ENCODE peak calls at places on chromosomes 4 and X, in seven cellular contexts. F, E, K, V, R, C and W are unnamed samples.

GRCh38 chr4:73832651-73833237 is 3.7 kb upstream of the CXCL6 start:
- DNase-seq in F (no peak), E (peak; percentile 68), K (no peak), V (no peak), R (peak; percentile 43), C (no peak), W (no peak)

GRCh38 chrX:115584715-115585114 is 23.7 kb downstream of the PLS3 start:
- DNase-seq in F (no peak), E (peak; percentile 78), K (no peak), V (no peak), R (peak; percentile 85), C (no peak), W (no peak)

GRCh38 chrX:119635799-119636198 is 29.6 kb upstream of the NKRF start:
- DNase-seq in F (no peak), E (no peak), K (no peak), V (no peak), R (no peak), C (no peak), W (no peak)

GRCh38 chrX:85517994-85518718 is 138.7 kb upstream of the POF1B start:
- DNase-seq in F (no peak), E (no peak), K (no peak), V (no peak), R (no peak), C (no peak), W (no peak)

GRCh38 chrX:31124536-31124935 is 52.7 kb upstream of the FTHL17 start:
- DNase-seq in F (no peak), E (no peak), K (no peak), V (no peak), R (no peak), C (no peak), W (peak; percentile 8)

GRCh38 chrX:52341493-52341892 is 27.3 kb upstream of the XAGE2 start:
- DNase-seq in F (no peak), E (peak; percentile 43), K (no peak), V (no peak), R (peak; percentile 43), C (no peak), W (no peak)

GRCh38 chr4:108796173-108796572 is 33.3 kb upstream of the ETNPPL start:
- DNase-seq in F (no peak), E (no peak), K (no peak), V (no peak), R (no peak), C (no peak), W (no peak)

GRCh38 chr4:153438916-153439756 is 27.0 kb upstream of the TMEM131L start:
- DNase-seq in F (no peak), E (no peak), K (no peak), V (no peak), R (no peak), C (no peak), W (no peak)

GRCh38 chrX:141175786-141176185 is 1.1 kb downstream of the LDOC1 start:
- DNase-seq in F (no peak), E (no peak), K (no peak), V (no peak), R (no peak), C (no peak), W (no peak)

GRCh38 chrX:44731160-44731559 is 112.7 kb upstream of the DUSP21 start:
- DNase-seq in F (no peak), E (peak; percentile 59), K (no peak), V (no peak), R (peak; percentile 86), C (no peak), W (peak; percentile 36)

GRCh38 chrX:12974217-12974796 is 603 bp upstream of the TMSB4X start:
- DNase-seq in F (peak; percentile 69), E (peak; percentile 69), K (peak; percentile 87), V (no peak), R (peak; percentile 59), C (peak; percentile 76), W (peak; percentile 56)

GRCh38 chr4:31104033-31104432 is 383.9 kb downstream of the PCDH7 start:
- DNase-seq in F (no peak), E (no peak), K (no peak), V (no peak), R (no peak), C (no peak), W (no peak)

GRCh38 chrX:129961180-129962083 is 21.0 kb upstream of the BCORL1 start:
- DNase-seq in F (peak; percentile 75), E (no peak), K (peak; percentile 84), V (no peak), R (peak; percentile 37), C (peak; percentile 69), W (peak; percentile 58)

GRCh38 chrX:53195401-53195800 is 29.6 kb downstream of the KDM5C start:
- DNase-seq in F (no peak), E (peak; percentile 10), K (no peak), V (no peak), R (no peak), C (no peak), W (no peak)

GRCh38 chr4:69376450-69376849 is 96.2 kb downstream of the UGT2B28 start:
- DNase-seq in F (no peak), E (no peak), K (no peak), V (no peak), R (no peak), C (no peak), W (no peak)

GRCh38 chrX:130758072-130758471 is 144.9 kb downstream of the ENOX2 start:
- DNase-seq in F (no peak), E (no peak), K (no peak), V (no peak), R (no peak), C (no peak), W (no peak)

GRCh38 chr4:176242764-176243347 is 26.2 kb downstream of the ASB5 start:
- DNase-seq in F (no peak), E (no peak), K (no peak), V (no peak), R (no peak), C (no peak), W (no peak)

GRCh38 chr4:6092131-6092530 is 73.9 kb upstream of the C4orf50 start:
- DNase-seq in F (no peak), E (no peak), K (no peak), V (no peak), R (no peak), C (no peak), W (no peak)

GRCh38 chr4:25879587-25879986 is 16.8 kb upstream of the SEL1L3 start:
- DNase-seq in F (no peak), E (no peak), K (no peak), V (no peak), R (no peak), C (no peak), W (no peak)

GRCh38 chr4:74311696-74312313 is 3.5 kb downstream of the EPGN start:
- DNase-seq in F (no peak), E (peak; percentile 76), K (no peak), V (peak; percentile 27), R (peak; percentile 69), C (peak; percentile 40), W (peak; percentile 83)

GRCh38 chr4:1961038-1961437 is 47.7 kb downstream of the NELFA start:
- DNase-seq in F (no peak), E (no peak), K (no peak), V (no peak), R (no peak), C (no peak), W (no peak)

GRCh38 chrX:106894392-106894909 is 8.7 kb downstream of the RIPPLY1 start:
- DNase-seq in F (peak; percentile 56), E (peak; percentile 77), K (no peak), V (peak; percentile 62), R (peak; percentile 51), C (peak; percentile 75), W (peak; percentile 79)

GRCh38 chrX:41868392-41868977 is 54.9 kb downstream of the CASK start:
- DNase-seq in F (no peak), E (no peak), K (no peak), V (no peak), R (no peak), C (no peak), W (no peak)

GRCh38 chr4:56764775-56765174 is 56.7 kb downstream of the SPINK2 start:
- DNase-seq in F (no peak), E (peak; percentile 95), K (no peak), V (no peak), R (peak; percentile 22), C (no peak), W (peak; percentile 31)

GRCh38 chr4:122695226-122695625 is 37.3 kb upstream of the BBS12 start:
- DNase-seq in F (no peak), E (no peak), K (no peak), V (no peak), R (no peak), C (no peak), W (no peak)

GRCh38 chr4:53039741-53040458 is 177.8 kb downstream of the RASL11B start:
- DNase-seq in F (no peak), E (no peak), K (no peak), V (no peak), R (no peak), C (no peak), W (no peak)

GRCh38 chr4:37780444-37781133 is 45.9 kb upstream of the PGM2 start:
- DNase-seq in F (peak; percentile 34), E (peak; percentile 14), K (no peak), V (no peak), R (peak; percentile 31), C (no peak), W (no peak)

GRCh38 chr4:24971192-24971591 is 58.4 kb upstream of the CCDC149 start:
- DNase-seq in F (no peak), E (no peak), K (no peak), V (no peak), R (peak; percentile 85), C (peak; percentile 38), W (peak; percentile 94)

GRCh38 chr4:176988226-176988625 is 195.5 kb upstream of the VEGFC start:
- DNase-seq in F (no peak), E (peak; percentile 98), K (no peak), V (peak; percentile 76), R (peak; percentile 99), C (peak; percentile 36), W (peak; percentile 82)

GRCh38 chr4:98745372-98745771 is 87.0 kb upstream of the TSPAN5 start:
- DNase-seq in F (no peak), E (peak; percentile 47), K (no peak), V (no peak), R (no peak), C (no peak), W (peak; percentile 59)
- TF ChIP-seq CTCF in F (no peak), E (peak; percentile 50), K (no peak), V (peak; percentile 47), R (peak; percentile 40), C (no peak), W (peak; percentile 24)

GRCh38 chr4:107034091-107034698 is 1.9 kb downstream of the DKK2 start:
- DNase-seq in F (no peak), E (peak; percentile 40), K (peak; percentile 54), V (no peak), R (no peak), C (peak; percentile 44), W (no peak)
- TF ChIP-seq CTCF in F (no peak), E (peak; percentile 14), K (no peak), V (peak; percentile 49), R (peak; percentile 29), C (peak; percentile 25), W (no peak)

GRCh38 chr4:183600189-183600685 is 58.7 kb downstream of the RWDD4 start:
- DNase-seq in F (no peak), E (no peak), K (no peak), V (no peak), R (no peak), C (no peak), W (peak; percentile 17)
- TF ChIP-seq CTCF in F (no peak), E (peak; percentile 44), K (no peak), V (peak; percentile 46), R (peak; percentile 29), C (no peak), W (no peak)

DNA sequence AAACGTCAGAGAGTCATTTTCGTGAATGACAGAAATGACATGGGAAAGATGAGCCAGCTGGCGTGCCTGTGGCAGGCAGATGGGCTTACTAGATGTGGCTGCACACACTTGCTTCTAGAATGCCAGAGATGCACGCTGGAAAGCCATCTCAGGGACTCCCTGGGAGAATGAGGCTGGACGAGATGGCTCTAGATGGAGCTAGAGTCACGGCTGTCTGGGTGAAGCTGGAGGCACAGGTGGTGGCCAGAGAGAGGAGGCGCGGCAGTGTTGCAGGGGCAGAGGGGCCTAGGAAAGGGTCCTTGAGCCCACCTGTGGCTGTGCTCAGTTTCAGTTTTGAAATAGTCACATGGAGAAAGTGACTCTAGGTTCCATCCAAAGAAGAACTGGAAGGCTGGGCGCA is 26.0 kb downstream of the TKTL1 start:
- DNase-seq in F (no peak), E (no peak), K (no peak), V (no peak), R (no peak), C (peak; percentile 11), W (peak; percentile 41)
- TF ChIP-seq CTCF in F (no peak), E (no peak), K (no peak), V (peak; percentile 60), R (no peak), C (no peak), W (no peak)